ENCODE peak calls at places on chromosomes 3 and 15, in five cellular contexts. C is sigmoid colon, A is stomach, T is transverse colon, B is HCT116. F is an unnamed sample.

GRCh38 chr3:10248984-10249748 is 907 bp downstream of the TATDN2 start:
- DNase-seq in C (peak), A (no peak), T (peak), B (no peak), F (no peak)

GRCh38 chr3:99658274-99658673 is 19.9 kb downstream of the COL8A1 start:
- DNase-seq in C (no peak), A (no peak), T (no peak), B (no peak), F (no peak)

GRCh38 chr3:104763007-104763406 is 603.7 kb upstream of the ALCAM start:
- DNase-seq in C (no peak), A (no peak), T (no peak), B (no peak), F (no peak)

GRCh38 chr3:122533931-122534334 is 19.2 kb upstream of the KPNA1 start:
- DNase-seq in C (no peak), A (no peak), T (no peak), B (peak), F (peak)

GRCh38 chr3:45123030-45123429 is 23.1 kb downstream of the CDCP1 start:
- DNase-seq in C (no peak), A (no peak), T (no peak), B (no peak), F (peak)

GRCh38 chr3:52144796-52145735 is 9.2 kb downstream of the POC1A start:
- DNase-seq in C (no peak), A (no peak), T (no peak), B (no peak), F (no peak)

GRCh38 chr15:76460871-76461270 is 124.3 kb downstream of the ISL2 start:
- DNase-seq in C (no peak), A (no peak), T (no peak), B (no peak), F (no peak)

GRCh38 chr3:122233109-122233952 is 49.9 kb downstream of the CASR start:
- DNase-seq in C (no peak), A (no peak), T (peak), B (no peak), F (no peak)

GRCh38 chr3:183578179-183578578 is 22.7 kb upstream of the KLHL6 start:
- DNase-seq in C (no peak), A (no peak), T (no peak), B (no peak), F (no peak)

GRCh38 chr15:20106026-20106425 is 435.6 kb downstream of the GOLGA6L6 start:
- DNase-seq in C (peak), A (peak), T (peak), B (no peak), F (no peak)

GRCh38 chr15:34055868-34056595 is 17.0 kb upstream of the AVEN start:
- DNase-seq in C (no peak), A (no peak), T (no peak), B (no peak), F (no peak)

GRCh38 chr15:78988361-78988911 is 43.6 kb upstream of the CTSH start:
- DNase-seq in C (peak), A (peak), T (peak), B (peak), F (peak)

GRCh38 chr3:1609416-1609815 is 489.2 kb upstream of the CNTN4 start:
- DNase-seq in C (no peak), A (no peak), T (no peak), B (no peak), F (no peak)

GRCh38 chr15:90642464-90643300 is 74.5 kb upstream of the BLM start:
- DNase-seq in C (no peak), A (no peak), T (no peak), B (no peak), F (no peak)

GRCh38 chr15:96774216-96774615 is 443.7 kb downstream of the NR2F2 start:
- DNase-seq in C (no peak), A (no peak), T (no peak), B (no peak), F (no peak)

GRCh38 chr3:146382386-146382785 is 87.0 kb downstream of the PLSCR2 start:
- DNase-seq in C (no peak), A (no peak), T (peak), B (peak), F (peak)

GRCh38 chr15:29571728-29572454 is 250.4 kb downstream of the TJP1 start:
- DNase-seq in C (no peak), A (no peak), T (peak), B (no peak), F (no peak)

GRCh38 chr3:18843930-18844329 is 304.4 kb upstream of the KCNH8 start:
- DNase-seq in C (no peak), A (no peak), T (no peak), B (no peak), F (no peak)

GRCh38 chr3:152508705-152509104 is 240.0 kb downstream of the MBNL1 start:
- DNase-seq in C (no peak), A (no peak), T (no peak), B (peak), F (no peak)

GRCh38 chr15:73550190-73550589 is 83.0 kb downstream of the NPTN start:
- DNase-seq in C (no peak), A (no peak), T (no peak), B (no peak), F (no peak)

GRCh38 chr3:129365296-129365695 is 63.1 kb downstream of the EFCAB12 start:
- DNase-seq in C (no peak), A (no peak), T (no peak), B (no peak), F (no peak)

GRCh38 chr3:77065750-77066149 is 25.9 kb downstream of the ROBO2 start:
- DNase-seq in C (no peak), A (no peak), T (no peak), B (no peak), F (no peak)

GRCh38 chr3:60779637-60780036 is 471.6 kb downstream of the FHIT start:
- DNase-seq in C (no peak), A (no peak), T (no peak), B (no peak), F (no peak)

GRCh38 chr3:160450846-160451245 is 1.3 kb upstream of the TRIM59 start:
- DNase-seq in C (no peak), A (no peak), T (no peak), B (no peak), F (no peak)

GRCh38 chr15:98648654-98649537 is 557 bp downstream of the IGF1R start:
- DNase-seq in C (peak), A (peak), T (peak), B (no peak), F (no peak)

GRCh38 chr15:100918690-100919480 is at the start of gene LRRK1:
- DNase-seq in C (no peak), A (no peak), T (peak), B (no peak), F (no peak)

GRCh38 chr15:70802629-70803028 is 39.3 kb upstream of the UACA start:
- DNase-seq in C (no peak), A (no peak), T (no peak), B (no peak), F (no peak)

GRCh38 chr15:75647370-75648155 is at the start of gene SNX33:
- DNase-seq in C (peak), A (peak), T (peak), B (no peak), F (no peak)

GRCh38 chr3:155131104-155131503 is 51.0 kb downstream of the MME start:
- DNase-seq in C (no peak), A (no peak), T (no peak), B (no peak), F (no peak)

GRCh38 chr3:139292192-139292591 is 51.6 kb upstream of the MRPS22 start:
- DNase-seq in C (no peak), A (no peak), T (no peak), B (no peak), F (no peak)

GRCh38 chr3:47984089-47984759 is 32.0 kb downstream of the MAP4 start:
- DNase-seq in C (no peak), A (no peak), T (no peak), B (peak), F (no peak)

GRCh38 chr15:58299311-58299850 is 132.4 kb upstream of the LIPC start:
- DNase-seq in C (no peak), A (no peak), T (no peak), B (no peak), F (no peak)

GRCh38 chr15:52394020-52394608 is 98.5 kb upstream of the MYO5C start:
- DNase-seq in C (no peak), A (no peak), T (no peak), B (no peak), F (no peak)

GRCh38 chr3:62644493-62644892 is 230.7 kb downstream of the CADPS start:
- DNase-seq in C (no peak), A (no peak), T (no peak), B (no peak), F (no peak)

GRCh38 chr15:80945605-80946004 is 44.0 kb downstream of the MESD start:
- DNase-seq in C (no peak), A (no peak), T (no peak), B (no peak), F (no peak)
- TF ChIP-seq POLR2AphosphoS5 in C (no peak), A (no peak), T (no peak), B (no peak), F (no peak)

DNA sequence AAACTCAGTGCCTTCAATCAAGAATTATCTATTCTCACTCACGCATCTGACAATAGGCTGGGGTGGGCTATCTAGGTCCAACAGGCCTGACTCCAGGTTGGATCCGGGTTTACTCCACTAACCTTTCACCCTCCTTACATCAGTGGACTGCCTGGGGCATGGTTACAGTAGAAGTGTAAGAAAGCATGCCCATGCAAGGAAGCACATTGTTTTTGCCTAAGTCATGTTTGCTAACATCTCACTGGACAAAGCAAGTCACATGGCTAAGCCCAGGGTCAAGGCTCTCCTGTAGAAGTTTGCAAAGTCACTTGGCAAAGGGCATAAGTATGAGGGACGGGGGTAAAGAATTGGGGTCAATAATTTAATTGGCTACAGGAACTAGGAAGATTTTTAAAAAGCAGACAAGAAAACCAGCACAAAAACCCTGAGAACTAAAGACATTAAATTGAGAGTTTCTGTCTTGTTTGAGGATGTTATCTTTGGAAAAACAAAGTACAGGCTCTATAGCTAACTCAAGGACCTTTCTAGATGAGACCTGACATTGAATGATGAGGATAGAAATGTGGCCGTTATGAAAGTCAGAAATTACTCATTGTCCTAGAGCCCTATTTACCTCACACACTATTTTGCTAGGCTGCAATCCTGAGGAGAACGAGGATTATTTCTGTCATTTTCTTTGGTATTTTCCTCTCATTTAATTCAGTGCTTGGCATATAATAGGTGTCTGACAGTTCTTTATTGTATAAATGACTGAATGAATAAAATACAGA is 214.2 kb downstream of the IL20RB start:
- DNase-seq in C (no peak), A (no peak), T (no peak), B (no peak), F (no peak)
- H3K27ac ChIP-seq in C (no peak), A (no peak), T (no peak), B (no peak), F (no peak)

DNA sequence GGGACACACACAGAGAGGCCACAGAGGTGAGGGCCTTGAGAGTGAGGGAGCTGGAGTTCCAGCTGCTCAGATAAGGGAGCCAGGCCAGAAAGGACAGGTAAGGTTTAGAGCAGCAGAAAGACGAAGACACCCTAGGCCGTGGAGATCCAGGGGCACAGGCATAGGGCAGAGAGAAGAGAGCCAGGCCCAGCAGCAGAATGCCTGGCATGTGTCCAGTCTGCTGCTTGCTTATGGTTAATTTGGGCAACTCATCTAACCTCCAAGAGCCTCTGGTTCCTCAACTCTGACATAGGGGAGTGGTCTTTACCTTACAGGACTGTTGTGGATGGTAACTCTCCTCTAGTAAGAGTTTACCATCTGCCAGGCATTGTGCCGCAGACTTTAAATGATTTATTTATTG is 35.9 kb downstream of the STARD5 start:
- DNase-seq in C (no peak), A (no peak), T (peak), B (no peak), F (no peak)
- TF ChIP-seq POLR2AphosphoS5 in C (no peak), A (no peak), T (no peak), B (no peak), F (no peak)

GRCh38 chr3:4507010-4507596 is 14.0 kb downstream of the ITPR1 start:
- DNase-seq in C (no peak), A (no peak), T (no peak), B (no peak), F (no peak)

GRCh38 chr3:4506559-4507009 is 13.4 kb downstream of the ITPR1 start:
- DNase-seq in C (no peak), A (no peak), T (no peak), B (no peak), F (no peak)

GRCh38 chr3:4508048-4508981 is 15.2 kb downstream of the ITPR1 start:
- DNase-seq in C (no peak), A (no peak), T (no peak), B (no peak), F (no peak)

GRCh38 chr3:4504340-4505261 is 11.5 kb downstream of the ITPR1 start:
- DNase-seq in C (peak), A (no peak), T (peak), B (no peak), F (no peak)

DNA sequence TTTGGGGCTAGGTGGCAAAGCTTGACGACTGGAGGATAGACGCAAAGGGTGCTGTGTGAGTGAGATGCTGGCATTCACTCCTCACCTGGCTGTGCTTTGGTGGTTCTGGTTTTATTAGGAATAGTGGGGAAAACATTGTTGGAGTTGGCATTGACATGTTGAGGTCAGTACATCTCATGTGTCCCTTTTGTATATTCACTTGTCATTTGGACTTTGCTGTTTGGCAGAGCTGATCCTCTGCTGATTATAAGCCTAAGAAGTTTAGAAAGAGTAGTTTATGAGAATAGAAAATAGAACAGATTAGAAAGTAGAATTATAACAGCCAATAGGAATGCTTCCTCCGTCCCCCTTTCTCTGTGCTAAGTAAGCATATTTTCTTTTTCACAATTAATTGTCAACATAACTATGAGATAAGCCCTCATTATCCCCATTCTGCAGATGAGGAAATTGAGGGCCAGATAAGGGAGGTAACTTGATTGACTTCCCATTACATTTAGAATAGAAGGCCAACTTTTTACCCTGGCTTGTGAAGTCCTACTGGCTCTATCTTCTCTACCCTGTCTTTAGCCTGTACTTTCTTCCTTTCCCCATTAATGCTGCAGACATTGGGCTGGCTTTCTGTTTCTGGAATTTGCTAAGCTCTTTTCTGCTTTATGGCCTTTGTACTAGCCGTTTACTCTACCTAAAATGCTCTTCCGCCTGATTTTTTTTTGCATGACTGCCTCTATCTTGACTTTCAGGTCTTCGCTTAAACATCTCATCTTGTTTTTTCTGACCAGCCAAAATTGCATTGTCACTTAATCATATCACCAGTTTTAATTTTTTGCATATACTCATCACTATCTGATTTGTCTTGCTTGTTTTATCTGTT is 12.8 kb downstream of the ITPR1 start:
- DNase-seq in C (no peak), A (no peak), T (no peak), B (no peak), F (no peak)
- H3K27ac ChIP-seq in C (peak), A (peak), T (peak), B (no peak), F (no peak)

DNA sequence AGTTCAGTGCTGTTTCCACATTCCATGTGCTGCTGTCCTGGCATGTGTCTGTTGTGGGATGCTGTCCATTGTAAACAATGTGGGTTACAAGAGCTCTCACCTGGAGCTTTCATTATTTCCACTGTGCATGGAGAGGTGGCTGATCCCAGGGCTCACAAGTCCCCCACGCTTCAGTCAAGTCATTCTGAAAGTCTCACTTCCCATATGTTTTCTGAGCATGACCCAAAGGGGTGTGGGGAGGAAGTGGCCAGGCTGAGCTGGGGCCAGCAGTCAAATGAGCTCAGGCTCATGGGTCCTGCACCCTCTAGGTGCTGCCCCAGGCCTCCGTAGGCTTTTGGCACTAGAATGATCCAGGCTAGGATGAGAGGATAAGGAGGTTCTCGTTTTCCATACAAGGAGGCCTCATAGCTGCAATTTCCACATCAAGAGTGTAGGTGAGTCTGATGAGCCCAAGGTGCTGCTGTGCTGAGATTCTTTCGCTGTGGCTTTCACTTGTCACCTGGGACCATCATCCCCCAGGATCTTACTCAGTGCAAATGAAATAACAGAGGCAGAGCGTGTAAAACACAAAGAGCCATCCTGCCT is 22.0 kb downstream of the STARD5 start:
- DNase-seq in C (no peak), A (peak), T (peak), B (no peak), F (no peak)
- TF ChIP-seq POLR2AphosphoS5 in C (no peak), A (no peak), T (no peak), B (no peak), F (no peak)

GRCh38 chr3:50340404-50341329 is at the start of gene RASSF1:
- DNase-seq in C (peak), A (peak), T (peak), B (no peak), F (no peak)

GRCh38 chr3:50337175-50337861 is 3.3 kb downstream of the RASSF1 start:
- DNase-seq in C (peak), A (peak), T (peak), B (peak), F (peak)

GRCh38 chr3:50338989-50339388 is 1.6 kb downstream of the RASSF1 start:
- DNase-seq in C (no peak), A (no peak), T (no peak), B (no peak), F (no peak)

GRCh38 chr3:50341537-50341936 is 901 bp upstream of the RASSF1 start:
- DNase-seq in C (no peak), A (no peak), T (no peak), B (no peak), F (no peak)

DNA sequence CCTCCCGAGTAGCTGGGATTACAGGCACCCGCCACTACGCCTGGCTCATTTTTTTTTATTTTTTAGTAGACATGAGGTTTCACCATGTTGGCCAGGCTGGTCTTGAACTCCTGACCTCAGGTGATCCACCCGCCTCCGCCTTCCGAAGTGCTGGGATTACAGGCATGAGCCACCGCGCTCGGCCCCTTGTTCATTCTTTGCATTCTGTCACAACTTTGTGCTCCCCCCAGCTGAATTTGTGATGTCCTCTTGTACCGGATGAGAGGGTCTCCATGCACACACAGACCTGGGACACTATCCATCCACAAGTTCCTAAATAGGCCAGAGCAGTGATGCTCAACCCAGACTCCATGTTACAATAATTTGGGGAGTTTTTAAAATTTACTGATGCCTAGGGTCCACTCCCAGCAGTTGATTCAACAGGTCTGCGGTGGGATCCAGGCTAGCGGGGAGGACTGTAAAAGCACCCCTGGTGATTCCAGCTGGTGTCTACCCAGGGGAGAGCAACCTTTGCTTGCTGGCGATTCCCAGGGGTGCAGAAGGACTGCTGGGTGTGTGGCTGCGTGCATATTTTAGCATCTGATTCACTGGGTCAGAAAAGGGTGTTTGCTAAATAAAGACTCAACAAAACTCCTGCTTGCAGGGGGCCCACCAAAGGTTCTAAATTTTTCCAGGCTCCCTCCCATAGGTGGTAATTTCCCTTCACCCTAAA is 995 bp downstream of the RASSF1 start:
- DNase-seq in C (no peak), A (no peak), T (no peak), B (no peak), F (no peak)
- H3K27ac ChIP-seq in C (peak), A (peak), T (peak), B (peak), F (peak)

GRCh38 chr15:46452297-46452820 is 817.5 kb downstream of the SQOR start:
- DNase-seq in C (no peak), A (no peak), T (no peak), B (no peak), F (no peak)
- TF ChIP-seq POLR2AphosphoS5 in C (no peak), A (no peak), T (no peak), B (no peak), F (no peak)

F was measured in Panc1.